ENCODE peak calls at places on chromosomes 2 and 18, in seven cellular contexts. U, V, N, Q, O, E and C are unnamed samples.

GRCh38 chr2:185979546-185980071 is 241.0 kb downstream of the FSIP2 start:
- DNase-seq in U (no peak), V (peak; percentile 5), N (no peak), Q (no peak), O (no peak), E (no peak), C (no peak)

GRCh38 chr18:34947711-34948125 is 93.5 kb upstream of the MAPRE2 start:
- DNase-seq in U (no peak), V (no peak), N (no peak), Q (no peak), O (no peak), E (peak; percentile 39), C (no peak)

GRCh38 chr2:127581050-127581345 is 45.5 kb downstream of the MYO7B start:
- DNase-seq in U (peak; percentile 68), V (no peak), N (no peak), Q (no peak), O (no peak), E (no peak), C (no peak)

GRCh38 chr18:62236252-62236651 is 49.2 kb downstream of the RELCH start:
- DNase-seq in U (no peak), V (no peak), N (no peak), Q (no peak), O (no peak), E (no peak), C (no peak)

GRCh38 chr18:27263369-27263768 is 78.3 kb upstream of the CHST9 start:
- DNase-seq in U (no peak), V (no peak), N (no peak), Q (no peak), O (no peak), E (no peak), C (no peak)

GRCh38 chr2:15868704-15869103 is 71.6 kb upstream of the MYCN start:
- DNase-seq in U (no peak), V (no peak), N (no peak), Q (no peak), O (no peak), E (no peak), C (no peak)

GRCh38 chr2:128466377-128467175 is 147.9 kb upstream of the HS6ST1 start:
- DNase-seq in U (peak; percentile 88), V (no peak), N (peak; percentile 76), Q (no peak), O (no peak), E (no peak), C (peak; percentile 58)

GRCh38 chr2:171244466-171244969 is 83.8 kb upstream of the TLK1 start:
- DNase-seq in U (no peak), V (no peak), N (no peak), Q (no peak), O (no peak), E (peak; percentile 63), C (no peak)

GRCh38 chr2:19846030-19846429 is 55.8 kb downstream of the TTC32 start:
- DNase-seq in U (peak; percentile 53), V (no peak), N (no peak), Q (no peak), O (no peak), E (peak; percentile 21), C (no peak)

GRCh38 chr18:22019193-22019592 is 150.2 kb upstream of the GATA6 start:
- DNase-seq in U (no peak), V (peak; percentile 6), N (no peak), Q (no peak), O (no peak), E (no peak), C (no peak)

GRCh38 chr18:63907649-63908048 is at the start of gene SERPINB10:
- DNase-seq in U (no peak), V (peak; percentile 47), N (no peak), Q (no peak), O (no peak), E (no peak), C (no peak)

GRCh38 chr2:112904883-112905282 is 6.1 kb upstream of the IL37 start:
- DNase-seq in U (no peak), V (no peak), N (no peak), Q (no peak), O (no peak), E (no peak), C (no peak)

GRCh38 chr2:223894009-223894408 is 51.1 kb downstream of the WDFY1 start:
- DNase-seq in U (no peak), V (no peak), N (no peak), Q (no peak), O (no peak), E (no peak), C (no peak)

GRCh38 chr2:230660294-230661060 is 52.2 kb upstream of the CAB39 start:
- DNase-seq in U (no peak), V (peak; percentile 86), N (peak; percentile 41), Q (no peak), O (no peak), E (no peak), C (peak; percentile 42)

GRCh38 chr2:133819906-133820305 is 251.6 kb upstream of the NCKAP5 start:
- DNase-seq in U (no peak), V (no peak), N (no peak), Q (no peak), O (no peak), E (peak; percentile 13), C (no peak)

GRCh38 chr2:74815955-74816354 is 18.0 kb upstream of the HK2 start:
- DNase-seq in U (no peak), V (no peak), N (no peak), Q (no peak), O (no peak), E (no peak), C (no peak)

GRCh38 chr2:19607400-19607799 is 249.0 kb upstream of the OSR1 start:
- DNase-seq in U (no peak), V (no peak), N (no peak), Q (no peak), O (no peak), E (peak; percentile 29), C (no peak)

GRCh38 chr2:71926098-71926466 is 221.6 kb downstream of the CYP26B1 start:
- DNase-seq in U (peak; percentile 68), V (no peak), N (no peak), Q (peak; percentile 75), O (no peak), E (no peak), C (no peak)

GRCh38 chr2:37993135-37993534 is 68.0 kb downstream of the RMDN2 start:
- DNase-seq in U (no peak), V (no peak), N (no peak), Q (no peak), O (no peak), E (peak; percentile 15), C (no peak)

GRCh38 chr2:81835318-81836000 is 1530.9 kb upstream of the LRRTM1 start:
- DNase-seq in U (no peak), V (no peak), N (no peak), Q (no peak), O (no peak), E (peak; percentile 58), C (no peak)

GRCh38 chr2:169119816-169120215 is 50.5 kb downstream of the DHRS9 start:
- DNase-seq in U (no peak), V (no peak), N (no peak), Q (no peak), O (no peak), E (peak; percentile 79), C (no peak)

GRCh38 chr2:30359644-30360167 is 87.3 kb upstream of the LCLAT1 start:
- DNase-seq in U (peak; percentile 86), V (no peak), N (peak; percentile 82), Q (peak; percentile 92), O (no peak), E (peak; percentile 66), C (no peak)

GRCh38 chr2:226758886-226759660 is 40.5 kb downstream of the IRS1 start:
- DNase-seq in U (no peak), V (no peak), N (no peak), Q (no peak), O (no peak), E (peak; percentile 80), C (no peak)

GRCh38 chr2:46091004-46091403 is 206.2 kb upstream of the EPAS1 start:
- DNase-seq in U (no peak), V (no peak), N (no peak), Q (no peak), O (no peak), E (no peak), C (no peak)
- TF ChIP-seq CTCF in U (no peak), V (no peak), N (peak; percentile 44), Q (peak; percentile 5), O (no peak), E (peak; percentile 22), C (peak; percentile 14)

GRCh38 chr2:206981739-206982336 is 42.5 kb downstream of the CPO start:
- DNase-seq in U (peak; percentile 84), V (peak; percentile 35), N (peak; percentile 76), Q (peak; percentile 86), O (peak; percentile 64), E (peak; percentile 85), C (peak; percentile 82)
- TF ChIP-seq CTCF in U (peak; percentile 80), V (peak; percentile 56), N (peak; percentile 85), Q (peak; percentile 82), O (peak; percentile 77), E (peak; percentile 94), C (peak; percentile 72)

GRCh38 chr2:55112229-55113016 is 62.2 kb upstream of the RTN4 start:
- DNase-seq in U (peak; percentile 86), V (no peak), N (peak; percentile 86), Q (peak; percentile 96), O (no peak), E (peak; percentile 43), C (peak; percentile 88)
- TF ChIP-seq CTCF in U (no peak), V (no peak), N (peak; percentile 27), Q (no peak), O (no peak), E (no peak), C (peak; percentile 26)

GRCh38 chr2:222300725-222301295 is 2.0 kb upstream of the PAX3 start:
- DNase-seq in U (no peak), V (no peak), N (no peak), Q (no peak), O (peak; percentile 36), E (no peak), C (no peak)
- TF ChIP-seq CTCF in U (no peak), V (no peak), N (no peak), Q (no peak), O (no peak), E (no peak), C (no peak)

GRCh38 chr2:193580176-193580950 is 1385.6 kb upstream of the TMEFF2 start:
- DNase-seq in U (no peak), V (no peak), N (no peak), Q (no peak), O (no peak), E (peak; percentile 21), C (no peak)

GRCh38 chr2:193584001-193584400 is 1389.3 kb upstream of the TMEFF2 start:
- DNase-seq in U (no peak), V (no peak), N (no peak), Q (no peak), O (peak; percentile 14), E (peak; percentile 46), C (no peak)

GRCh38 chr2:193581807-193582206 is 1387.1 kb upstream of the TMEFF2 start:
- DNase-seq in U (no peak), V (no peak), N (no peak), Q (no peak), O (no peak), E (no peak), C (no peak)

GRCh38 chr2:193584522-193584938 is 1389.8 kb upstream of the TMEFF2 start:
- DNase-seq in U (no peak), V (peak; percentile 51), N (no peak), Q (no peak), O (peak; percentile 1), E (peak; percentile 63), C (no peak)
- TF ChIP-seq CTCF in U (no peak), V (peak; percentile 59), N (no peak), Q (peak; percentile 30), O (peak; percentile 59), E (peak; percentile 69), C (no peak)